ENCODE peak calls at places on chromosomes 11 and 22, in five cellular contexts. B, Q, M, J and I are unnamed samples.

GRCh38 chr22:21074092-21074715 is 28.5 kb downstream of the LRRC74B start:
- DNase-seq in M (peak), Q (no peak), J (no peak), B (peak), I (peak)

GRCh38 chr11:64297722-64298358 is 2.3 kb upstream of the CATSPERZ start:
- DNase-seq in Q (no peak), M (no peak), J (no peak), B (no peak), I (no peak)

GRCh38 chr11:36016263-36016662 is 72.4 kb downstream of the LDLRAD3 start:
- DNase-seq in Q (no peak), B (no peak), J (no peak), M (no peak), I (no peak)

GRCh38 chr11:128021304-128022006 is 565.9 kb downstream of the ETS1 start:
- DNase-seq in B (no peak), M (no peak), Q (no peak), J (no peak), I (no peak)

GRCh38 chr11:34381775-34382174 is 24.0 kb upstream of the ABTB2 start:
- DNase-seq in J (no peak), Q (no peak), B (no peak), M (no peak), I (no peak)

GRCh38 chr11:120543816-120544215 is 32.3 kb downstream of the GRIK4 start:
- DNase-seq in B (no peak), Q (no peak), J (no peak), M (no peak), I (no peak)

GRCh38 chr11:43516316-43516820 is 157.6 kb downstream of the TTC17 start:
- DNase-seq in Q (no peak), J (no peak), M (no peak), B (no peak), I (no peak)

GRCh38 chr22:46454910-46455269 is 82.5 kb downstream of the CELSR1 start:
- DNase-seq in Q (no peak), J (no peak), B (no peak), M (no peak), I (no peak)

GRCh38 chr11:95944623-95945022 is 20.7 kb upstream of the MTMR2 start:
- DNase-seq in Q (no peak), J (no peak), M (no peak), B (no peak), I (no peak)

GRCh38 chr11:73916435-73916834 is 34.4 kb upstream of the DNAJB13 start:
- DNase-seq in B (peak), Q (no peak), J (no peak), M (no peak), I (no peak)

GRCh38 chr11:99383628-99384300 is 363.0 kb downstream of the CNTN5 start:
- DNase-seq in J (no peak), Q (no peak), B (no peak), M (no peak), I (no peak)

GRCh38 chr11:96056581-96056980 is 132.7 kb upstream of the MTMR2 start:
- DNase-seq in Q (no peak), J (no peak), B (no peak), M (no peak), I (no peak)

GRCh38 chr22:36954251-36955014 is 41.0 kb downstream of the CSF2RB start:
- DNase-seq in J (no peak), M (no peak), Q (no peak), B (no peak), I (no peak)

GRCh38 chr11:126140932-126141291 is 70.5 kb downstream of the RPUSD4 start:
- DNase-seq in Q (peak), B (peak), M (no peak), J (no peak), I (no peak)

GRCh38 chr11:11531127-11531526 is 90.7 kb downstream of the GALNT18 start:
- DNase-seq in B (no peak), Q (no peak), J (no peak), M (no peak), I (no peak)

GRCh38 chr22:38872831-38873248 is 824 bp upstream of the CBX6 start:
- DNase-seq in J (no peak), M (no peak), Q (no peak), B (peak), I (no peak)

GRCh38 chr11:116736763-116737162 is 36.0 kb downstream of the BUD13 start:
- DNase-seq in J (no peak), Q (no peak), M (no peak), B (no peak), I (no peak)

GRCh38 chr22:50304528-50305392 is 2.7 kb downstream of the PLXNB2 start:
- DNase-seq in J (no peak), Q (no peak), M (peak), B (peak), I (no peak)